ENCODE peak calls at places on chromosomes 1 and 21, in seven cellular contexts. Z is colonic mucosa; F is GM23248; A is mucosa of descending colon; U is lower lobe of right lung; L is fibroblast of pulmonary artery; D is CD4-positive, CD25-positive, alpha-beta regulatory T cell. I is an unnamed sample.
A peak's percentile ranks its signal among the peaks of the same experiment; 100 is the strongest.

GRCh38 chr1:10865518-10866313 is 69.3 kb upstream of the CASZ1 start:
- DNase-seq in Z (no peak), L (no peak), F (no peak), D (no peak), U (no peak), A (no peak), I (no peak)

GRCh38 chr1:172887162-172887561 is 163.6 kb downstream of the TNFSF18 start:
- DNase-seq in A (no peak), F (no peak), U (no peak), Z (no peak), L (no peak), D (no peak), I (no peak)

GRCh38 chr1:47772281-47772680 is 224.9 kb downstream of the TRABD2B start:
- DNase-seq in A (no peak), U (peak; percentile 29), D (no peak), Z (no peak), F (no peak), L (no peak), I (no peak)

GRCh38 chr1:171801395-171801990 is 20.0 kb downstream of the METTL13 start:
- DNase-seq in U (no peak), Z (peak; percentile 27), F (peak; percentile 67), L (peak; percentile 64), A (no peak), D (peak; percentile 38), I (no peak)

GRCh38 chr1:201539561-201540404 is 856 bp downstream of the NAV1 start:
- DNase-seq in L (peak; percentile 56), A (peak; percentile 61), Z (no peak), U (peak; percentile 61), F (peak; percentile 88), D (no peak), I (no peak)

GRCh38 chr1:213622365-213623087 is 365.2 kb upstream of the PROX1 start:
- DNase-seq in A (no peak), U (no peak), D (peak; percentile 2), F (peak; percentile 1), L (no peak), Z (no peak), I (no peak)

GRCh38 chr21:18529253-18529652 is 125.7 kb upstream of the TMPRSS15 start:
- DNase-seq in D (no peak), F (peak; percentile 0), Z (no peak), L (peak; percentile 62), U (no peak), A (no peak), I (no peak)

GRCh38 chr1:207831517-207832327 is 79.2 kb downstream of the CD34 start:
- DNase-seq in U (no peak), L (no peak), A (no peak), F (no peak), Z (no peak), D (peak; percentile 78), I (no peak)

GRCh38 chr1:236020359-236021000 is 44.4 kb downstream of the NID1 start:
- DNase-seq in F (peak; percentile 96), D (no peak), U (no peak), L (no peak), A (no peak), Z (no peak), I (no peak)

GRCh38 chr1:22845536-22845935 is 127.1 kb downstream of the LACTBL1 start:
- DNase-seq in D (no peak), L (no peak), F (no peak), A (no peak), Z (no peak), U (no peak), I (no peak)

GRCh38 chr1:69129538-69129937 is 438.2 kb upstream of the LRRC7 start:
- DNase-seq in Z (no peak), L (no peak), D (no peak), A (no peak), F (no peak), U (no peak), I (no peak)

GRCh38 chr1:69122373-69122772 is 445.3 kb upstream of the LRRC7 start:
- DNase-seq in L (no peak), F (no peak), U (no peak), A (no peak), D (no peak), Z (no peak), I (no peak)

GRCh38 chr1:69128204-69128603 is 439.5 kb upstream of the LRRC7 start:
- DNase-seq in Z (no peak), D (no peak), A (no peak), U (no peak), F (no peak), L (no peak), I (no peak)

GRCh38 chr1:69123486-69123885 is 444.2 kb upstream of the LRRC7 start:
- DNase-seq in L (no peak), D (no peak), U (no peak), A (no peak), F (no peak), Z (no peak), I (no peak)

DNA sequence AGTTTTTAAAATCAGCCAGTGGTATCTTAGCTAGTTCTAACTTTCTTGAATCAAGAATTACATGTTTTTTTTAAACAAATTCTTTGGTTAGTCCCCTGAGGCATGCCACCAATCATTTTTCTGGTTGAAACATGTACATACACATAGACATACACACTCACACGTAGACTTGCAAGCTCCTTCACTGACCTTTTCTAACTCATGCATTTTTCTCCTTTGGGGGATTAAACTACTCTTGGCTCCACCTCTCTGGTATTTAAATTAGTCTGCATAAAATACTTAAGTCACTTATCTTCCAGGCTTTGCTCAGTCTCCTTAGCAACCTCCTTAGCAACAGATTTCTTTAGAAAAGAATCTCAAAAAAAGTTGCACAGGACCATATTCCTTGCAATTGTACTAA is 441.0 kb upstream of the LRRC7 start:
- DNase-seq in D (no peak), F (no peak), L (no peak), A (no peak), U (no peak), Z (no peak), I (no peak)
- H3K4me3 ChIP-seq in D (no peak overlapping the region), F (no peak overlapping the region), L (no peak overlapping the region), A (no peak overlapping the region), U (no peak overlapping the region), Z (no peak overlapping the region), I (no peak overlapping the region)

GRCh38 chr1:115668579-115668978 is 26.8 kb downstream of the VANGL1 start:
- DNase-seq in L (peak; percentile 44), D (no peak), Z (no peak), U (no peak), F (peak; percentile 22), A (no peak), I (no peak)
- H3K4me3 ChIP-seq in L (no peak overlapping the region), D (no peak overlapping the region), Z (no peak overlapping the region), U (no peak overlapping the region), F (no peak overlapping the region), A (no peak overlapping the region), I (no peak overlapping the region)

GRCh38 chr1:229229137-229229720 is 41.7 kb upstream of the RAB4A start:
- DNase-seq in F (peak; percentile 49), U (no peak), D (no peak), Z (no peak), L (peak; percentile 64), A (no peak), I (no peak)
- H3K4me3 ChIP-seq in F (no peak overlapping the region), U (peak overlapping the region; percentile 3), D (no peak overlapping the region), Z (no peak overlapping the region), L (no peak overlapping the region), A (no peak overlapping the region), I (no peak overlapping the region)

GRCh38 chr1:233737341-233737740 is 123.4 kb downstream of the KCNK1 start:
- DNase-seq in L (no peak), U (no peak), A (no peak), Z (no peak), D (no peak), F (no peak), I (no peak)

GRCh38 chr1:233735847-233736246 is 121.9 kb downstream of the KCNK1 start:
- DNase-seq in U (no peak), L (no peak), Z (no peak), F (no peak), D (no peak), A (no peak), I (no peak)

GRCh38 chr1:233735331-233735730 is 121.4 kb downstream of the KCNK1 start:
- DNase-seq in L (no peak), U (no peak), Z (no peak), D (no peak), A (no peak), F (no peak), I (no peak)

GRCh38 chr1:233738850-233739249 is 124.9 kb downstream of the KCNK1 start:
- DNase-seq in L (no peak), A (no peak), Z (no peak), D (no peak), F (no peak), U (no peak), I (no peak)

DNA sequence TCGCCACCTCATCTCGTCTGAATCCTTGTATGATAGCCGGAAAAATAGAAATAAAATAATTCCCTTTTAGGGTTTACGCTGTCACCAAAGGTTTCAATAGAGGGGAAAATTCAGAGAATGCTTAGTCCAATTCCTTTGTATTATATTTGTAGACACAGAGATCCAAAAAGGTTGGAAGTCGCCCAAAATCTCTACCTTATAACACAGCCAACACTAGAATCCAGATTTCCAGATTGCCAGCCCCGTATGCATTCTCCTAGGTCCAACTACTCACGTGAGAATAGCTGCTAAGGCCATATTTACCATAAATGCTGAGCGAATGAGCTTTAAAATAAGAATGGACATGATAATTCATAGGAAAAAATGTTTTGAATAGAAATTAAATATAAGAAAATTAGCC is 124.5 kb downstream of the KCNK1 start:
- DNase-seq in U (no peak), A (no peak), L (no peak), Z (no peak), D (no peak), F (no peak), I (no peak)
- H3K4me3 ChIP-seq in U (no peak overlapping the region), A (no peak overlapping the region), L (no peak overlapping the region), Z (no peak overlapping the region), D (no peak overlapping the region), F (no peak overlapping the region), I (no peak overlapping the region)

I was measured in pancreas.